ENCODE peak calls at places on chromosome 14, in seven cellular contexts. One of them, this sample, is unnamed. For H3K4me1, the result is how much of the 10 kb centered on the place peaks cover.

GRCh38 chr14:78135450-78135891 is 34.7 kb upstream of the NRXN3 start:
- DNase-seq in GM23248: no peak
- DNase-seq in neural progenitor cell: no peak
- DNase-seq in hepatocyte: no peak
- DNase-seq in PC-3: peak
- DNase-seq in MM.1S: no peak
- DNase-seq in HCT116: no peak
- DNase-seq in this sample: no peak

GRCh38 chr14:24054324-24054641 is 2.5 kb downstream of the CARMIL3 start:
- DNase-seq in GM23248: no peak
- DNase-seq in neural progenitor cell: no peak
- DNase-seq in hepatocyte: no peak
- DNase-seq in PC-3: no peak
- DNase-seq in MM.1S: no peak
- DNase-seq in HCT116: no peak
- DNase-seq in this sample: no peak

GRCh38 chr14:59200214-59200613 is 11.7 kb downstream of the DAAM1 start:
- DNase-seq in GM23248: no peak
- DNase-seq in neural progenitor cell: no peak
- DNase-seq in hepatocyte: no peak
- DNase-seq in PC-3: no peak
- DNase-seq in MM.1S: no peak
- DNase-seq in HCT116: no peak
- DNase-seq in this sample: no peak

GRCh38 chr14:64682173-64682710 is 22.0 kb upstream of the PLEKHG3 start:
- DNase-seq in GM23248: peak
- DNase-seq in neural progenitor cell: no peak
- DNase-seq in hepatocyte: peak
- DNase-seq in PC-3: peak
- DNase-seq in MM.1S: no peak
- DNase-seq in HCT116: no peak
- DNase-seq in this sample: peak

GRCh38 chr14:81330619-81331122 is 69.5 kb downstream of the STON2 start:
- DNase-seq in GM23248: no peak
- DNase-seq in neural progenitor cell: no peak
- DNase-seq in hepatocyte: no peak
- DNase-seq in PC-3: no peak
- DNase-seq in MM.1S: no peak
- DNase-seq in HCT116: no peak
- DNase-seq in this sample: no peak

GRCh38 chr14:37585101-37585479 is 10.0 kb downstream of the FOXA1 start:
- DNase-seq in GM23248: no peak
- DNase-seq in neural progenitor cell: peak
- DNase-seq in hepatocyte: peak
- DNase-seq in PC-3: peak
- DNase-seq in MM.1S: no peak
- DNase-seq in HCT116: no peak
- DNase-seq in this sample: peak

GRCh38 chr14:51792819-51793218 is 67.6 kb upstream of the GNG2 start:
- DNase-seq in GM23248: peak
- DNase-seq in neural progenitor cell: no peak
- DNase-seq in hepatocyte: no peak
- DNase-seq in PC-3: no peak
- DNase-seq in MM.1S: no peak
- DNase-seq in HCT116: no peak
- DNase-seq in this sample: no peak

GRCh38 chr14:60196291-60196690 is 31.1 kb upstream of the DHRS7 start:
- DNase-seq in GM23248: no peak
- DNase-seq in neural progenitor cell: no peak
- DNase-seq in hepatocyte: no peak
- DNase-seq in PC-3: peak
- DNase-seq in MM.1S: no peak
- DNase-seq in HCT116: no peak
- DNase-seq in this sample: no peak

GRCh38 chr14:29810657-29811056 is 117.0 kb downstream of the PRKD1 start:
- DNase-seq in GM23248: peak
- DNase-seq in neural progenitor cell: no peak
- DNase-seq in hepatocyte: no peak
- DNase-seq in PC-3: peak
- DNase-seq in MM.1S: no peak
- DNase-seq in HCT116: no peak
- DNase-seq in this sample: no peak

GRCh38 chr14:39342768-39343167 is 89.5 kb downstream of the FBXO33 start:
- DNase-seq in GM23248: no peak
- DNase-seq in neural progenitor cell: no peak
- DNase-seq in hepatocyte: no peak
- DNase-seq in PC-3: no peak
- DNase-seq in MM.1S: no peak
- DNase-seq in HCT116: no peak
- DNase-seq in this sample: no peak

GRCh38 chr14:88323086-88323519 is at the start of gene KCNK10:
- DNase-seq in GM23248: no peak
- DNase-seq in neural progenitor cell: peak
- DNase-seq in hepatocyte: no peak
- DNase-seq in PC-3: no peak
- DNase-seq in MM.1S: no peak
- DNase-seq in HCT116: no peak
- DNase-seq in this sample: peak

GRCh38 chr14:68576496-68577244 is 216.2 kb downstream of the ZFP36L1 start:
- DNase-seq in GM23248: peak
- DNase-seq in neural progenitor cell: no peak
- DNase-seq in hepatocyte: peak
- DNase-seq in PC-3: peak
- DNase-seq in MM.1S: no peak
- DNase-seq in HCT116: peak
- DNase-seq in this sample: no peak

GRCh38 chr14:70716958-70717357 is 75.2 kb downstream of the TTC9 start:
- DNase-seq in GM23248: no peak
- DNase-seq in neural progenitor cell: no peak
- DNase-seq in hepatocyte: no peak
- DNase-seq in PC-3: no peak
- DNase-seq in MM.1S: no peak
- DNase-seq in HCT116: no peak
- DNase-seq in this sample: no peak

GRCh38 chr14:61562321-61563161 is 132.8 kb upstream of the HIF1A start:
- DNase-seq in GM23248: peak
- DNase-seq in neural progenitor cell: no peak
- DNase-seq in hepatocyte: peak
- DNase-seq in PC-3: peak
- DNase-seq in MM.1S: no peak
- DNase-seq in HCT116: peak
- DNase-seq in this sample: no peak

GRCh38 chr14:37195327-37195726 is 2.4 kb upstream of the MIPOL1 start:
- DNase-seq in GM23248: peak
- DNase-seq in neural progenitor cell: no peak
- DNase-seq in hepatocyte: no peak
- DNase-seq in PC-3: peak
- DNase-seq in MM.1S: no peak
- DNase-seq in HCT116: no peak
- DNase-seq in this sample: no peak

GRCh38 chr14:95220663-95221231 is 63.4 kb upstream of the DICER1 start:
- DNase-seq in GM23248: peak
- DNase-seq in neural progenitor cell: peak
- DNase-seq in hepatocyte: peak
- DNase-seq in PC-3: no peak
- DNase-seq in MM.1S: no peak
- DNase-seq in HCT116: no peak
- DNase-seq in this sample: peak

GRCh38 chr14:99321236-99321925 is 49.4 kb upstream of the BCL11B start:
- DNase-seq in GM23248: no peak
- DNase-seq in neural progenitor cell: no peak
- DNase-seq in hepatocyte: no peak
- DNase-seq in PC-3: no peak
- DNase-seq in MM.1S: no peak
- DNase-seq in HCT116: no peak
- DNase-seq in this sample: no peak

GRCh38 chr14:99562848-99563748 is 40.9 kb downstream of the CCDC85C start:
- DNase-seq in GM23248: peak
- DNase-seq in neural progenitor cell: peak
- DNase-seq in hepatocyte: peak
- DNase-seq in PC-3: peak
- DNase-seq in MM.1S: no peak
- DNase-seq in HCT116: no peak
- DNase-seq in this sample: peak

GRCh38 chr14:73255693-73256225 is 18.5 kb downstream of the PAPLN start:
- DNase-seq in GM23248: no peak
- DNase-seq in neural progenitor cell: no peak
- DNase-seq in hepatocyte: no peak
- DNase-seq in PC-3: no peak
- DNase-seq in MM.1S: no peak
- DNase-seq in HCT116: no peak
- DNase-seq in this sample: no peak

GRCh38 chr14:105980224-105980623 is 453.8 kb downstream of the TMEM121 start:
- DNase-seq in GM23248: peak
- DNase-seq in neural progenitor cell: no peak
- DNase-seq in hepatocyte: no peak
- DNase-seq in PC-3: no peak
- DNase-seq in MM.1S: no peak
- DNase-seq in HCT116: no peak
- DNase-seq in this sample: no peak

GRCh38 chr14:65150891-65151290 is 48.6 kb upstream of the MAX start:
- DNase-seq in GM23248: no peak
- DNase-seq in neural progenitor cell: no peak
- DNase-seq in hepatocyte: no peak
- DNase-seq in PC-3: no peak
- DNase-seq in MM.1S: no peak
- DNase-seq in HCT116: no peak
- DNase-seq in this sample: no peak

GRCh38 chr14:23294734-23295561 is 7.7 kb downstream of the PPP1R3E start:
- DNase-seq in GM23248: peak
- DNase-seq in neural progenitor cell: peak
- DNase-seq in hepatocyte: peak
- DNase-seq in PC-3: peak
- DNase-seq in MM.1S: peak
- DNase-seq in HCT116: no peak
- DNase-seq in this sample: peak

DNA sequence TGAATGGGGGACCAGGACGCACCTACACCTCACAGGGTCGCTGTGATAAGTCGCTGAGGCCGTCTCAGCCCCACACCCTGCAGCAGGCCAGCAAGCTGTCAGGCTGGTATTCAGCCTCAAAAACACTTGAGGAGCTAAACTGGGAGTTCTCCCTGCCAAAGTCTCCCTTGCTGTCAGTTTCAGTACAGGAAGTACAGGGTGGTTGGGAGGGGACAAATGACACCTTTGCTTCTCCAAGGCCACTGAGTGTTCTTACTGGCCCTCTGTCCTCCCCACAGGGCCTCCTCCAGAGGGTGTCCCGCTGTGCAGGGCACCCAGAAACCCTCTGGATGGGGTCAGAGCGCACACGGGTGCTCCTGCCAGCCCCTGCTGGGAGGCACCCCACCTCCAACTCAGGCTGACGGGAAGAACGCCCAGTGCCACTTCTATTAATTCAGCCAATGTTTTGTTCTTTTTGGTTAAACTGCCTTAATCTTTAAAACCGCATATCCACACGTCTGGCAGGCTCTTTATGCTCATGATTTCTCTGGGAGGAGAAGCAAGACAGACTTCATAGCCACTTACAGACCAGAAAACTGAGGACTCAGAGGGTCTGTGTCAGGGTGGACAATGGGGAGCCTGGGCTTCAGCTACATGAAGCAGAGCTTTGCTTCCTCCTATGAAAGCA is 75.9 kb downstream of the ITPK1 start:
- DNase-seq in GM23248: no peak
- DNase-seq in neural progenitor cell: no peak
- DNase-seq in hepatocyte: no peak
- DNase-seq in PC-3: no peak
- DNase-seq in MM.1S: no peak
- DNase-seq in HCT116: no peak
- DNase-seq in this sample: no peak
- H3K4me1 ChIP-seq in GM23248: half or more
- H3K4me1 ChIP-seq in neural progenitor cell: under half
- H3K4me1 ChIP-seq in hepatocyte: half or more
- H3K4me1 ChIP-seq in PC-3: half or more
- H3K4me1 ChIP-seq in MM.1S: under half
- H3K4me1 ChIP-seq in HCT116: half or more
- H3K4me1 ChIP-seq in this sample: half or more

DNA sequence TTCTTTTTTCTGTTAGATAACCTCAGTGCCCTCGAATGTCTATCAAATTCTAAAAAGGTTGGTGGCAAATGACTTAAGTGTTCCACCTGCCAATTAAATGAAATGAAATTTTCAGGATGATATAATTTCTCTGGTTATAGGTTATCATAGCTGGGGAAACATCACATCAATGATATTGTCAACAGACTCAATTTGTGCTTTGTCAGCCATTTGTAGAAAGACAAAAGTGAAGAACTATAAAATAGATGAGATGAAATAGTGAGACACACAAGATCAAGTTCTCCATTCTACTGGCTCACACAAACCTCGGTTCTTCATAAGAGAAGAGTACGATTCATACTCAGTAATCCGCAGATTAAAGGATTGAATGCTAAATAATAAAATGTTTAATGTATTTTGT is 1443.2 kb upstream of the FLRT2 start:
- DNase-seq in GM23248: no peak
- DNase-seq in neural progenitor cell: no peak
- DNase-seq in hepatocyte: no peak
- DNase-seq in PC-3: no peak
- DNase-seq in MM.1S: no peak
- DNase-seq in HCT116: no peak
- DNase-seq in this sample: no peak
- TF ChIP-seq EZH2phosphoT487 in GM23248: no peak
- TF ChIP-seq EZH2phosphoT487 in neural progenitor cell: no peak
- TF ChIP-seq EZH2phosphoT487 in hepatocyte: no peak
- TF ChIP-seq EZH2phosphoT487 in PC-3: no peak
- TF ChIP-seq EZH2phosphoT487 in MM.1S: no peak
- TF ChIP-seq EZH2phosphoT487 in HCT116: no peak
- TF ChIP-seq EZH2phosphoT487 in this sample: no peak

DNA sequence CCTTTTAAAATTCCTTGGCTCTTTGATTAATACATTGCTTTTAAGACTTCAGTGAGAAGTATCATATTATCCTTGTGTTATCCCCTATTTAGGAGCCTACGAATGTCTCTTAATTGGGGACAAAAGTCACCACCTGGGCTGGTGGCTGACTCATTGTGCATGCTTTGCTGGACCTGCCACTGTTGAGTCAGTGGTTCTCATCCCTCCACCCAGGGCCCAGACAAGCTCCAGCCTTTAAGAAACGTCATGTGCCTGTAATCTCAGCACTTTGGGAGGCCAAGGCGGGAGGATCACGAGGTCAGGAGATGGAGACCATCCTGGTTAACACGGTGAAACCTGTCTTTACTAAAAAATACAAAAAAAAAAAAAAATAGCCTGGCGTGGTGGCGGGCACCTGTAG is 57.9 kb downstream of the OTX2 start:
- DNase-seq in GM23248: no peak
- DNase-seq in neural progenitor cell: no peak
- DNase-seq in hepatocyte: peak
- DNase-seq in PC-3: peak
- DNase-seq in MM.1S: no peak
- DNase-seq in HCT116: no peak
- DNase-seq in this sample: no peak
- TF ChIP-seq EZH2 in GM23248: no peak
- TF ChIP-seq EZH2 in neural progenitor cell: no peak
- TF ChIP-seq EZH2 in hepatocyte: no peak
- TF ChIP-seq EZH2 in PC-3: no peak
- TF ChIP-seq EZH2 in MM.1S: no peak
- TF ChIP-seq EZH2 in HCT116: no peak
- TF ChIP-seq EZH2 in this sample: no peak

DNA sequence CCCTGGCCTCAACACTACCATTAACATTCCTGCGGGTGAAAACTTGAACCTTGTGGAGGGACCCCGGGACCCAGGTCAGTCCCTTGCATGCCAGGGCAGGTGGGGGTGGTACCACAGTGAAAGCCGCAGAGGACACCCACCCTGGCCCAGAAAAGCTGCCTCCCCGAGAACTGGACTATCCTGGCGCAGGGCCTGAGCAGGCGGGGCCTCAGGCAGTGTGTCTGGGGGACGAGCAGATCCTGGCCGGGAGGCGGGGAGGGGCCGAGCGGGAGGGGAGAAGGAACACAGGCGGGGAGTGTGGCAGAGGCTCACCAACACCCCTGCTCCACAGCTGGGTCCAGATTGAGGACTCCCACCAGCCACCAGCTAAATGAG is 10.0 kb downstream of the AHNAK2 start:
- DNase-seq in GM23248: peak
- DNase-seq in neural progenitor cell: peak
- DNase-seq in hepatocyte: peak
- DNase-seq in PC-3: peak
- DNase-seq in MM.1S: no peak
- DNase-seq in HCT116: no peak
- DNase-seq in this sample: peak
- H3K4me1 ChIP-seq in GM23248: under half
- H3K4me1 ChIP-seq in neural progenitor cell: under half
- H3K4me1 ChIP-seq in hepatocyte: under half
- H3K4me1 ChIP-seq in PC-3: half or more
- H3K4me1 ChIP-seq in MM.1S: under half
- H3K4me1 ChIP-seq in HCT116: half or more
- H3K4me1 ChIP-seq in this sample: under half

This sample was measured in GM23338.